ENCODE peak calls at places on chromosomes 13 and 19, in six cellular contexts. One of them, this sample, is unnamed.

GRCh38 chr13:88257706-88258105 is 586.5 kb downstream of the SLITRK5 start:
- DNase-seq in activated gamma-delta T cell treated with Interleukin-2 at 50 U/mL for 16 hours: no peak
- DNase-seq in uterus: no peak
- DNase-seq in activated T-helper 1 cell treated with Interleukin-2 at 50 U/mL for 16 hours: no peak
- DNase-seq in Kasumi-1: no peak
- DNase-seq in AG09309: no peak
- DNase-seq in this sample: no peak

GRCh38 chr19:18306903-18307681 is 15.8 kb downstream of the LSM4 start:
- DNase-seq in activated gamma-delta T cell treated with Interleukin-2 at 50 U/mL for 16 hours: no peak
- DNase-seq in activated T-helper 1 cell treated with Interleukin-2 at 50 U/mL for 16 hours: no peak
- DNase-seq in Kasumi-1: no peak
- DNase-seq in AG09309: no peak
- DNase-seq in uterus: no peak
- DNase-seq in this sample: no peak

GRCh38 chr13:20566424-20566916 is 487 bp upstream of the IFT88 start:
- DNase-seq in uterus: no peak
- DNase-seq in activated T-helper 1 cell treated with Interleukin-2 at 50 U/mL for 16 hours: no peak
- DNase-seq in activated gamma-delta T cell treated with Interleukin-2 at 50 U/mL for 16 hours: peak
- DNase-seq in Kasumi-1: peak
- DNase-seq in AG09309: peak
- DNase-seq in this sample: no peak

GRCh38 chr19:49997709-49998108 is 27.5 kb downstream of the VRK3 start:
- DNase-seq in activated gamma-delta T cell treated with Interleukin-2 at 50 U/mL for 16 hours: no peak
- DNase-seq in uterus: no peak
- DNase-seq in activated T-helper 1 cell treated with Interleukin-2 at 50 U/mL for 16 hours: no peak
- DNase-seq in Kasumi-1: peak
- DNase-seq in AG09309: no peak
- DNase-seq in this sample: no peak

GRCh38 chr13:46553521-46553885 is 533 bp downstream of the LRCH1 start:
- DNase-seq in uterus: no peak
- DNase-seq in activated T-helper 1 cell treated with Interleukin-2 at 50 U/mL for 16 hours: no peak
- DNase-seq in Kasumi-1: no peak
- DNase-seq in activated gamma-delta T cell treated with Interleukin-2 at 50 U/mL for 16 hours: peak
- DNase-seq in AG09309: no peak
- DNase-seq in this sample: no peak

GRCh38 chr13:113658836-113659235 is 838 bp upstream of the ATP4B start:
- DNase-seq in activated T-helper 1 cell treated with Interleukin-2 at 50 U/mL for 16 hours: no peak
- DNase-seq in uterus: peak
- DNase-seq in AG09309: no peak
- DNase-seq in activated gamma-delta T cell treated with Interleukin-2 at 50 U/mL for 16 hours: no peak
- DNase-seq in Kasumi-1: no peak
- DNase-seq in this sample: no peak

GRCh38 chr19:13169769-13170168 is 19.6 kb downstream of the IER2 start:
- DNase-seq in AG09309: no peak
- DNase-seq in activated T-helper 1 cell treated with Interleukin-2 at 50 U/mL for 16 hours: no peak
- DNase-seq in Kasumi-1: no peak
- DNase-seq in activated gamma-delta T cell treated with Interleukin-2 at 50 U/mL for 16 hours: no peak
- DNase-seq in uterus: no peak
- DNase-seq in this sample: no peak

GRCh38 chr19:31139871-31140505 is 209.2 kb downstream of the TSHZ3 start:
- DNase-seq in activated gamma-delta T cell treated with Interleukin-2 at 50 U/mL for 16 hours: no peak
- DNase-seq in AG09309: peak
- DNase-seq in activated T-helper 1 cell treated with Interleukin-2 at 50 U/mL for 16 hours: no peak
- DNase-seq in Kasumi-1: no peak
- DNase-seq in uterus: no peak
- DNase-seq in this sample: no peak

GRCh38 chr13:20127563-20128458 is 33.0 kb downstream of the GJA3 start:
- DNase-seq in uterus: peak
- DNase-seq in AG09309: no peak
- DNase-seq in activated gamma-delta T cell treated with Interleukin-2 at 50 U/mL for 16 hours: peak
- DNase-seq in Kasumi-1: no peak
- DNase-seq in activated T-helper 1 cell treated with Interleukin-2 at 50 U/mL for 16 hours: peak
- DNase-seq in this sample: no peak

GRCh38 chr19:48608798-48609263 is 2.3 kb downstream of the SPACA4 start:
- DNase-seq in activated T-helper 1 cell treated with Interleukin-2 at 50 U/mL for 16 hours: no peak
- DNase-seq in uterus: no peak
- DNase-seq in activated gamma-delta T cell treated with Interleukin-2 at 50 U/mL for 16 hours: peak
- DNase-seq in AG09309: no peak
- DNase-seq in Kasumi-1: peak
- DNase-seq in this sample: peak

GRCh38 chr13:20700288-20700687 is 3.2 kb upstream of the IL17D start:
- DNase-seq in activated gamma-delta T cell treated with Interleukin-2 at 50 U/mL for 16 hours: no peak
- DNase-seq in Kasumi-1: no peak
- DNase-seq in uterus: no peak
- DNase-seq in activated T-helper 1 cell treated with Interleukin-2 at 50 U/mL for 16 hours: no peak
- DNase-seq in AG09309: no peak
- DNase-seq in this sample: no peak

GRCh38 chr13:33582121-33582520 is 235.8 kb upstream of the RFC3 start:
- DNase-seq in uterus: no peak
- DNase-seq in activated T-helper 1 cell treated with Interleukin-2 at 50 U/mL for 16 hours: no peak
- DNase-seq in activated gamma-delta T cell treated with Interleukin-2 at 50 U/mL for 16 hours: no peak
- DNase-seq in AG09309: no peak
- DNase-seq in Kasumi-1: no peak
- DNase-seq in this sample: no peak

GRCh38 chr19:8242212-8242821 is 33.1 kb downstream of the CERS4 start:
- DNase-seq in activated T-helper 1 cell treated with Interleukin-2 at 50 U/mL for 16 hours: no peak
- DNase-seq in AG09309: no peak
- DNase-seq in uterus: no peak
- DNase-seq in Kasumi-1: peak
- DNase-seq in activated gamma-delta T cell treated with Interleukin-2 at 50 U/mL for 16 hours: no peak
- DNase-seq in this sample: peak

GRCh38 chr13:48334534-48335127 is 31.1 kb downstream of the RB1 start:
- DNase-seq in activated gamma-delta T cell treated with Interleukin-2 at 50 U/mL for 16 hours: no peak
- DNase-seq in AG09309: peak
- DNase-seq in Kasumi-1: peak
- DNase-seq in uterus: no peak
- DNase-seq in activated T-helper 1 cell treated with Interleukin-2 at 50 U/mL for 16 hours: no peak
- DNase-seq in this sample: peak

GRCh38 chr19:49755956-49756355 is 7.2 kb downstream of the TSKS start:
- DNase-seq in AG09309: no peak
- DNase-seq in activated gamma-delta T cell treated with Interleukin-2 at 50 U/mL for 16 hours: no peak
- DNase-seq in activated T-helper 1 cell treated with Interleukin-2 at 50 U/mL for 16 hours: no peak
- DNase-seq in uterus: no peak
- DNase-seq in Kasumi-1: no peak
- DNase-seq in this sample: no peak

GRCh38 chr13:37833411-37833810 is 36.2 kb downstream of the TRPC4 start:
- DNase-seq in activated T-helper 1 cell treated with Interleukin-2 at 50 U/mL for 16 hours: no peak
- DNase-seq in AG09309: no peak
- DNase-seq in activated gamma-delta T cell treated with Interleukin-2 at 50 U/mL for 16 hours: no peak
- DNase-seq in uterus: no peak
- DNase-seq in Kasumi-1: no peak
- DNase-seq in this sample: no peak

GRCh38 chr19:47618771-47619170 is 9.8 kb downstream of the BICRA start:
- DNase-seq in AG09309: no peak
- DNase-seq in Kasumi-1: no peak
- DNase-seq in activated gamma-delta T cell treated with Interleukin-2 at 50 U/mL for 16 hours: no peak
- DNase-seq in activated T-helper 1 cell treated with Interleukin-2 at 50 U/mL for 16 hours: no peak
- DNase-seq in uterus: peak
- DNase-seq in this sample: no peak

GRCh38 chr19:45166723-45167252 is 6.0 kb upstream of the NKPD1 start:
- DNase-seq in AG09309: no peak
- DNase-seq in uterus: no peak
- DNase-seq in activated gamma-delta T cell treated with Interleukin-2 at 50 U/mL for 16 hours: no peak
- DNase-seq in Kasumi-1: no peak
- DNase-seq in activated T-helper 1 cell treated with Interleukin-2 at 50 U/mL for 16 hours: no peak
- DNase-seq in this sample: no peak

GRCh38 chr13:25213716-25214115 is 41.6 kb upstream of the AMER2 start:
- DNase-seq in AG09309: no peak
- DNase-seq in activated gamma-delta T cell treated with Interleukin-2 at 50 U/mL for 16 hours: no peak
- DNase-seq in Kasumi-1: no peak
- DNase-seq in uterus: no peak
- DNase-seq in activated T-helper 1 cell treated with Interleukin-2 at 50 U/mL for 16 hours: no peak
- DNase-seq in this sample: no peak

This sample was measured in KG1.